ENCODE peak calls at places on chromosomes 11 and 22, in seven cellular contexts. Q is psoas muscle; R is uterus; O is CD4-positive, CD25-positive, alpha-beta regulatory T cell; J is AG10803; K is cardiac muscle cell; V is kidney. H is an unnamed sample.

GRCh38 chr11:134124660-134125451 is 56.0 kb downstream of the JAM3 start:
- DNase-seq in Q (peak; percentile 51), R (no peak), O (no peak), J (peak; percentile 36), K (peak; percentile 47), V (peak; percentile 83), H (peak; percentile 66)

GRCh38 chr11:75066061-75066460 is 30.6 kb downstream of the OR2AT4 start:
- DNase-seq in Q (no peak), R (no peak), O (no peak), J (no peak), K (no peak), V (no peak), H (peak; percentile 63)

GRCh38 chr11:17629113-17629512 is 82.1 kb downstream of the OTOG start:
- DNase-seq in Q (no peak), R (no peak), O (no peak), J (no peak), K (no peak), V (no peak), H (no peak)

GRCh38 chr22:29336751-29337490 is 21.4 kb upstream of the RASL10A start:
- DNase-seq in Q (peak; percentile 63), R (no peak), O (no peak), J (no peak), K (no peak), V (no peak), H (no peak)

GRCh38 chr22:39277135-39277607 is 32.4 kb upstream of the PDGFB start:
- DNase-seq in Q (no peak), R (no peak), O (no peak), J (peak; percentile 69), K (peak; percentile 71), V (no peak), H (peak; percentile 83)

GRCh38 chr11:129279326-129280026 is 87.4 kb upstream of the ARHGAP32 start:
- DNase-seq in Q (peak; percentile 85), R (peak; percentile 71), O (peak; percentile 45), J (peak; percentile 79), K (peak; percentile 89), V (peak; percentile 92), H (peak; percentile 56)

GRCh38 chr11:57324154-57324885 is 432 bp downstream of the TNKS1BP1 start:
- DNase-seq in Q (peak; percentile 65), R (peak; percentile 56), O (peak; percentile 28), J (peak; percentile 55), K (peak; percentile 65), V (peak; percentile 90), H (peak; percentile 50)

GRCh38 chr11:108466405-108466804 is 924 bp downstream of the C11orf65 start:
- DNase-seq in Q (no peak), R (no peak), O (no peak), J (no peak), K (no peak), V (no peak), H (no peak)

GRCh38 chr22:17258015-17258827 is 39.0 kb upstream of the ADA2 start:
- DNase-seq in Q (peak; percentile 59), R (peak; percentile 63), O (peak; percentile 9), J (peak; percentile 4), K (peak; percentile 35), V (peak; percentile 85), H (no peak)

GRCh38 chr11:66745356-66746235 is 16.6 kb upstream of the SPTBN2 start:
- DNase-seq in Q (no peak), R (no peak), O (peak; percentile 30), J (no peak), K (no peak), V (peak; percentile 79), H (no peak)

GRCh38 chr11:606245-606644 is 9.5 kb downstream of the IRF7 start:
- DNase-seq in Q (no peak), R (peak; percentile 91), O (no peak), J (peak; percentile 10), K (peak; percentile 76), V (peak; percentile 74), H (peak; percentile 76)

GRCh38 chr11:6992457-6993431 is 27.4 kb downstream of the ZNF214 start:
- DNase-seq in Q (no peak), R (peak; percentile 13), O (no peak), J (peak; percentile 85), K (peak; percentile 68), V (no peak), H (peak; percentile 95)

GRCh38 chr11:130433357-130433756 is 4.9 kb upstream of the ADAMTS8 start:
- DNase-seq in Q (no peak), R (no peak), O (no peak), J (no peak), K (no peak), V (no peak), H (no peak)
- H3K4me3 ChIP-seq in Q (no peak overlapping the region), R (no peak overlapping the region), O (no peak overlapping the region), J (no peak overlapping the region), K (no peak overlapping the region), V (no peak overlapping the region), H (no peak overlapping the region)

DNA sequence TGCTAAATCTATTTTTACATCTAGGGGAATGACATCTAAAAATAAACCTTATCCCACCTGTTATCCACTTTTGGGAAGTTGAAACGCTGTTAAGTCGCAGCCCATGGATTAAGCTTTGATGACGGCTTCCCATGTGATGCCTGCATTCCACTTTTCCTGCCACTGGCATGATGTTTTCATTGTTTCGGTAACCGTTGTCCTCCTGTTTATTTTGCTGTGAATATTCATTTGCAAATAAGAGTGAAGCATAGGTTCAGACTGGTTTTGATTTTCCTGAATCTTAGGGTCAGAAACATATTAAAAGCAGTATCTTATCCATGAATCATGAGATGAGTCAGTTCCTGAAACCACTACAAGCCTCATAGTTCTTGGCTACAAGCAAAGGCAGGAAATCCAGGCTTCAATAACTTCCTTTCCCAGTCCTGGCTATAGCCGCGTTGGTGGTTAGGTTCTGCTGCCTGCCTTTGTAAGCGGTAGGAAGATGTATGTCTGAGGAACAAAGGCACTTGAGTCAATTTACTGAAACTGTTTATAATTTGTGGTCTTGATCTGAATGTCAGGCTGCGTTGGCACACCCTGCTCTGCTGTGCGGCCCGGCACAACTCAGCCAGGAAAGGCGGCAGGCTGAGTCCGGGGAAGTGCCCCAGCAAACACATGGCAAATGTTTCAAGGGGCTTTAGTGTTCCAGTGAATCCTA is 19.4 kb downstream of the TEAD1 start:
- DNase-seq in Q (peak; percentile 32), R (peak; percentile 79), O (no peak), J (peak; percentile 98), K (peak; percentile 96), V (peak; percentile 79), H (peak; percentile 99)
- H3K4me3 ChIP-seq in Q (peak overlapping the region; percentile 55), R (peak overlapping the region; percentile 21), O (no peak overlapping the region), J (peak overlapping the region; percentile 36), K (no peak overlapping the region), V (peak overlapping the region; percentile 26), H (peak overlapping the region; percentile 28)

DNA sequence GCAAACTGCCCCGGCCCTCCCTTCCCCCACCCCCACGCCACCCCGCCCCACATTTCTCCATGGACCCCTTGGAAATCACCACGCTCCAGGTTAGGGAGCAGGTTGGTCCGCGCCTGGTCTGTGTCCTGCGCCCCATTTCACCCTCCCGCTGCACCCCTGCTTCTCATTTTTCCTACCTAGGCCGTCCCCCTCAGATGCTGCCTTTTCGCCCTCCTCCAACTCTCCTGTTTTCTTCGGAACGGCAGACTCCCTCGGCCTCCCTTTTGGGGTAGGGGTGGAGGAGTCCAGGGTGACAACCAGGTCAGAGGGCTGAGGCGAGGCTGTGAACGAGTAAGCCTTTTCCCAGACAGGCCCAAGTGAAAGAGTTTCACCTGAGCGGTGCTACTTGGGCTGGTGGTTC is 893 bp upstream of the SCN4B start:
- DNase-seq in Q (no peak), R (no peak), O (no peak), J (no peak), K (no peak), V (peak; percentile 26), H (no peak)
- H3K4me3 ChIP-seq in Q (peak overlapping the region; percentile 70), R (no peak overlapping the region), O (no peak overlapping the region), J (no peak overlapping the region), K (peak overlapping the region; percentile 54), V (no peak overlapping the region), H (no peak overlapping the region)

GRCh38 chr11:120400564-120401364 is 64.6 kb downstream of the ARHGEF12 start:
- DNase-seq in Q (no peak), R (peak; percentile 47), O (no peak), J (peak; percentile 94), K (peak; percentile 96), V (no peak), H (peak; percentile 99)
- H3K4me3 ChIP-seq in Q (peak overlapping the region; percentile 56), R (peak overlapping the region; percentile 1), O (no peak overlapping the region), J (peak overlapping the region; percentile 46), K (no peak overlapping the region), V (peak overlapping the region; percentile 47), H (peak overlapping the region; percentile 47)

GRCh38 chr11:62370743-62371440 is 33.6 kb downstream of the ASRGL1 start:
- DNase-seq in Q (no peak), R (no peak), O (peak; percentile 20), J (no peak), K (peak; percentile 6), V (no peak), H (no peak)
- H3K4me3 ChIP-seq in Q (no peak overlapping the region), R (no peak overlapping the region), O (no peak overlapping the region), J (no peak overlapping the region), K (no peak overlapping the region), V (no peak overlapping the region), H (no peak overlapping the region)

DNA sequence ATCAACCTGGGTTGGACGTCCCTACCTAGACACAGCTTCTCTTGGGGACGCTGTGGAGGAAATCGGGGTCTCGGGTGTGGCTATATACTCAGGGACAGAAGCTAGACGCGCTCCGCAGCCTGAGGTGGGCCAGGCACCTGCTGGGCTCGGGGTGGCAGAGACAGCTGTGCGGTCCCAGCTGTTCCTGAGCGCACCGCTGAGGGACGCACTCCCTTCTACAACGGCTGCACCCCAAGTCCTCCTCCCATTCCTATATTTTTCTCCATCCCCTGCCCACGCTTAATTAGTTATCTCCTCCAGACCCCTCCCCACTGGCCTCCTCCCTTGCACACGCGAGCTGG is 188 bp upstream of the MTNR1B start:
- DNase-seq in Q (no peak), R (no peak), O (no peak), J (no peak), K (no peak), V (no peak), H (no peak)
- H3K4me3 ChIP-seq in Q (no peak overlapping the region), R (no peak overlapping the region), O (no peak overlapping the region), J (no peak overlapping the region), K (peak overlapping the region; percentile 31), V (no peak overlapping the region), H (no peak overlapping the region)

GRCh38 chr11:1852271-1852877 is 510 bp upstream of the LSP1 start:
- DNase-seq in Q (no peak), R (no peak), O (no peak), J (no peak), K (no peak), V (peak; percentile 72), H (no peak)
- H3K4me3 ChIP-seq in Q (no peak overlapping the region), R (no peak overlapping the region), O (peak overlapping the region; percentile 81), J (no peak overlapping the region), K (no peak overlapping the region), V (no peak overlapping the region), H (no peak overlapping the region)

DNA sequence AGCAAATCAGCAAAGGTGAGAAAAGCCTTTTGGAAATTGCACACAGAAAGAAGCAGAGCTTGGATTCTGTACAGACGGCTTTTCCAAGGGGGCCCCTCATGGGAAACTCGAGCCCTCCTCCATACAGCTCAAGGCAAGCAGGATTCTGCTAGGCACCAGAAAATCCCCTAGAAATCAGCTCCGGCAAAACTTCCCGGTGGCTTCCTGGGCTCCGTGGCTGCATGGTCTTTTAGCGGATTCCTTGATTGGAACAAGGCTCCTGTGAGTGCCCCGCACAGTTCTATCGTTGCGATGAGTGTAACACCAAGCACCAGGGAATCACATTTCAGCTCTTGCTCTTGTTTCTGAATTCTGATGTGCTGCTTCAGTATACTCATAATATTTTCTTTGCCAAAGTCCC is 494.3 kb downstream of the DLG2 start:
- DNase-seq in Q (no peak), R (no peak), O (no peak), J (no peak), K (no peak), V (no peak), H (peak; percentile 10)
- H3K4me3 ChIP-seq in Q (peak overlapping the region; percentile 27), R (no peak overlapping the region), O (no peak overlapping the region), J (no peak overlapping the region), K (no peak overlapping the region), V (no peak overlapping the region), H (no peak overlapping the region)